ENCODE peak calls at places on chromosomes 11 and 22, in four cellular contexts. W is NCI-H345, P is IMR-90, S is GM23248. L is an unnamed sample.

GRCh38 chr11:76916712-76917111 is 56.0 kb downstream of the ACER3 start:
- DNase-seq in P (no peak), W (no peak), S (no peak), L (no peak)

GRCh38 chr11:78030429-78031325 is 7.6 kb upstream of the KCTD14 start:
- DNase-seq in S (peak), W (peak), P (peak), L (peak)

GRCh38 chr11:65110354-65110861 is 1.3 kb upstream of the TM7SF2 start:
- DNase-seq in P (peak), W (peak), S (peak), L (peak)

GRCh38 chr11:131037873-131038272 is 121.6 kb upstream of the SNX19 start:
- DNase-seq in S (no peak), P (no peak), W (no peak), L (no peak)

GRCh38 chr11:14078941-14079522 is 116.5 kb downstream of the SPON1 start:
- DNase-seq in P (no peak), W (no peak), S (no peak), L (no peak)

GRCh38 chr22:29873943-29874342 is 9.0 kb upstream of the MTMR3 start:
- DNase-seq in S (no peak), W (no peak), P (no peak), L (no peak)

GRCh38 chr11:47325271-47326041 is 27.0 kb downstream of the MYBPC3 start:
- DNase-seq in P (no peak), W (no peak), S (no peak), L (peak)

GRCh38 chr11:76805206-76805913 is 22.2 kb downstream of the TSKU start:
- DNase-seq in P (peak), W (no peak), S (peak), L (no peak)

GRCh38 chr11:110907629-110908028 is 195.4 kb upstream of the ARHGAP20 start:
- DNase-seq in W (no peak), S (peak), P (peak), L (peak)

GRCh38 chr22:33062402-33062801 is 4.2 kb upstream of the SYN3 start:
- DNase-seq in P (no peak), S (no peak), W (no peak), L (no peak)

GRCh38 chr22:50714150-50714549 is 23.9 kb upstream of the ACR start:
- DNase-seq in P (no peak), S (no peak), W (no peak), L (no peak)